ENCODE peak calls at places on chromosome 20, in six cellular contexts. F is activated CD4-positive, alpha-beta T cell treated with anti-CD3 and anti-CD28 coated beads for 36 hours; H is nucleus accumbens; Q is effector memory CD8-positive, alpha-beta T cell; K is glutamatergic neuron; R is HEK293T. D is an unnamed sample.

GRCh38 chr20:19260412-19261090 is 48.1 kb downstream of the SLC24A3 start:
- DNase-seq in H (no peak), Q (no peak), F (no peak), R (no peak), K (no peak), D (no peak)

GRCh38 chr20:23156170-23156841 is 70.2 kb upstream of the CD93 start:
- DNase-seq in Q (no peak), R (no peak), F (no peak), K (no peak), H (no peak), D (no peak)

GRCh38 chr20:5658897-5659296 is 91.3 kb upstream of the SHLD1 start:
- DNase-seq in R (no peak), Q (peak; percentile 7), K (no peak), F (peak; percentile 82), H (peak; percentile 63), D (peak; percentile 6)

GRCh38 chr20:63172726-63173125 is 43.2 kb downstream of the YTHDF1 start:
- DNase-seq in Q (no peak), R (no peak), F (peak; percentile 45), K (no peak), H (no peak), D (no peak)

GRCh38 chr20:59007758-59008511 is 881 bp upstream of the CTSZ start:
- DNase-seq in R (no peak), F (no peak), H (no peak), Q (no peak), K (peak; percentile 8), D (peak; percentile 69)

GRCh38 chr20:25549866-25550477 is 35.4 kb downstream of the NINL start:
- DNase-seq in K (no peak), F (no peak), Q (no peak), R (no peak), H (no peak), D (no peak)

GRCh38 chr20:32224463-32224862 is 16.8 kb downstream of the POFUT1 start:
- DNase-seq in Q (no peak), K (no peak), R (no peak), H (no peak), F (no peak), D (no peak)

GRCh38 chr20:22763257-22763906 is 179.0 kb upstream of the FOXA2 start:
- DNase-seq in K (no peak), Q (no peak), H (no peak), F (no peak), R (no peak), D (no peak)

GRCh38 chr20:1844723-1845523 is 50.3 kb upstream of the SIRPA start:
- DNase-seq in F (peak; percentile 81), H (no peak), K (no peak), R (no peak), Q (no peak), D (peak; percentile 60)

GRCh38 chr20:46051556-46052323 is 22.7 kb downstream of the SLC12A5 start:
- DNase-seq in F (no peak), K (no peak), H (no peak), R (no peak), Q (no peak), D (no peak)

GRCh38 chr20:6530254-6530653 is 237.2 kb upstream of the BMP2 start:
- DNase-seq in F (no peak), H (no peak), R (no peak), K (no peak), Q (no peak), D (no peak)

GRCh38 chr20:9375221-9375681 is 139.1 kb upstream of the LAMP5 start:
- DNase-seq in R (no peak), K (no peak), H (no peak), Q (no peak), F (no peak), D (no peak)

GRCh38 chr20:24936526-24937407 is 12.3 kb upstream of the CST7 start:
- DNase-seq in F (no peak), Q (no peak), H (no peak), R (no peak), K (no peak), D (no peak)

GRCh38 chr20:64056889-64057627 is 5.9 kb upstream of the TCEA2 start:
- DNase-seq in F (peak; percentile 72), H (no peak), Q (no peak), R (no peak), K (no peak), D (no peak)

GRCh38 chr20:54539521-54540046 is 64.2 kb downstream of the DOK5 start:
- DNase-seq in H (no peak), F (no peak), K (no peak), Q (no peak), R (no peak), D (no peak)

GRCh38 chr20:36367370-36367745 is 61.2 kb downstream of the DLGAP4 start:
- DNase-seq in H (no peak), F (no peak), R (no peak), K (no peak), Q (no peak), D (no peak)

D was measured in C1 segment of cervical spinal cord.